ENCODE peak calls at places on chromosomes 5 and 9, in five cellular contexts. J is keratinocyte; M is pancreas; P is activated CD4-positive, CD25-positive, alpha-beta regulatory T cell treated with anti-CD3 and anti-CD28 coated beads, Interleukin-2, amount 50 U/mL, for 72 hours; T is stimulated activated CD8-positive, alpha-beta memory T cell treated with anti-CD3 and anti-CD28 coated beads, Interleukin-4, amount 100 ng/mL, for 4 hours. W is an unnamed sample.

GRCh38 chr5:150286820-150287219 is 2.8 kb downstream of the CAMK2A start:
- DNase-seq in J (no peak), M (no peak), P (no peak), T (no peak), W (peak)

GRCh38 chr9:112559629-112560413 is 73.2 kb downstream of the KIAA1958 start:
- DNase-seq in J (no peak), M (no peak), P (no peak), T (no peak), W (no peak)

GRCh38 chr9:134455010-134455409 is 128.8 kb downstream of the RXRA start:
- DNase-seq in J (no peak), M (no peak), P (no peak), T (no peak), W (no peak)

GRCh38 chr5:103446813-103447212 is 115.8 kb downstream of the NUDT12 start:
- DNase-seq in J (no peak), M (no peak), P (no peak), T (no peak), W (no peak)

GRCh38 chr5:52789378-52789777 is 1.7 kb downstream of the ITGA1 start:
- DNase-seq in J (no peak), M (no peak), P (no peak), T (no peak), W (no peak)

GRCh38 chr9:114680266-114681011 is 1.6 kb downstream of the TEX48 start:
- DNase-seq in J (no peak), M (no peak), P (no peak), T (no peak), W (no peak)

GRCh38 chr9:84140535-84141101 is 160.0 kb downstream of the RMI1 start:
- DNase-seq in J (no peak), M (no peak), P (no peak), T (no peak), W (no peak)

GRCh38 chr5:109907189-109907588 is 217.5 kb downstream of the MAN2A1 start:
- DNase-seq in J (no peak), M (no peak), P (no peak), T (no peak), W (no peak)

GRCh38 chr9:134329886-134330285 is 3.6 kb downstream of the RXRA start:
- DNase-seq in J (no peak), M (no peak), P (no peak), T (no peak), W (no peak)

GRCh38 chr9:109448223-109448622 is 49.9 kb downstream of the PTPN3 start:
- DNase-seq in J (no peak), M (no peak), P (no peak), T (no peak), W (no peak)